ENCODE peak calls at places on chromosomes 16 and 17, in four cellular contexts. P is right atrium auricular region; C is CD4-positive, alpha-beta T cell; Y is choroid plexus epithelial cell. R is an unnamed sample.

GRCh38 chr17:7336240-7337175 is at the start of gene ACAP1:
- DNase-seq in P (no peak), C (peak; percentile 75), Y (no peak), R (no peak)

GRCh38 chr17:199195-199604 is 17.8 kb upstream of the DOC2B start:
- DNase-seq in P (no peak), C (no peak), Y (peak; percentile 40), R (no peak)

GRCh38 chr17:42900460-42901331 is at the start of gene G6PC1:
- DNase-seq in P (no peak), C (no peak), Y (no peak), R (no peak)

GRCh38 chr17:64459284-64459747 is 10.4 kb downstream of the MILR1 start:
- DNase-seq in P (no peak), C (no peak), Y (peak; percentile 83), R (peak; percentile 43)

GRCh38 chr17:36092228-36092627 is 2.3 kb upstream of the CCL3 start:
- DNase-seq in P (no peak), C (no peak), Y (no peak), R (no peak)

GRCh38 chr17:72588961-72589360 is 468.1 kb downstream of the SOX9 start:
- DNase-seq in P (no peak), C (no peak), Y (no peak), R (peak; percentile 92)

GRCh38 chr16:80931985-80932720 is 74.5 kb downstream of the CMC2 start:
- DNase-seq in P (peak; percentile 67), C (peak; percentile 4), Y (peak; percentile 74), R (no peak)

GRCh38 chr16:89507219-89507833 is 877 bp upstream of the SPG7 start:
- DNase-seq in P (no peak), C (peak; percentile 7), Y (no peak), R (no peak)

GRCh38 chr17:74749262-74750038 is 1.0 kb downstream of the NHERF1 start:
- DNase-seq in P (no peak), C (no peak), Y (no peak), R (no peak)

DNA sequence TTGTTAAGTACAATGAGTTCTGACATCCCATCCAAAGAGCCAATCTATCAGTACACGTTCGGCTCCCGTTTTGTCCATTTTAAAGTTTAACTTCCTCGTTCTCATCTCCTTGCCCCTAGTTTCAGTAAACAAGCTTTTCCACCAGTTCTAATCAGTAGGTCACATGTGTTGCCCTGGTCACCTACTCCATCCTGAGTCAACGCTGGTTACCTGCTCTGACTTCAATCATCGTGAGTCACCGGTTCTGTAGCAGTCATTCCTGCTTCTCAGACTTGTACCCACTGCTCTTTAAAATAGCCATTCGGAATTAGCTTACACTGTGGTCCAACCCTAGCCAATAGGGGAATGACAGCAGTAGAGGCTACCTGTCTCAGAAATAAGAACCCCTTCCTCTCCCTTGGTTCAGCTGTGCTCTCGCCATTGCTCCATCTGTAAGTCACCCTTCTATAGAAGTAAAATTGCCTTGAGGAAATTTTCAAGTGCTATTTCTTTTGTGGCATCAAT is 191.0 kb downstream of the CPPED1 start:
- DNase-seq in P (no peak), C (no peak), Y (no peak), R (peak; percentile 59)
- TF ChIP-seq CTCF in P (no peak), C (no peak), Y (no peak), R (no peak)

DNA sequence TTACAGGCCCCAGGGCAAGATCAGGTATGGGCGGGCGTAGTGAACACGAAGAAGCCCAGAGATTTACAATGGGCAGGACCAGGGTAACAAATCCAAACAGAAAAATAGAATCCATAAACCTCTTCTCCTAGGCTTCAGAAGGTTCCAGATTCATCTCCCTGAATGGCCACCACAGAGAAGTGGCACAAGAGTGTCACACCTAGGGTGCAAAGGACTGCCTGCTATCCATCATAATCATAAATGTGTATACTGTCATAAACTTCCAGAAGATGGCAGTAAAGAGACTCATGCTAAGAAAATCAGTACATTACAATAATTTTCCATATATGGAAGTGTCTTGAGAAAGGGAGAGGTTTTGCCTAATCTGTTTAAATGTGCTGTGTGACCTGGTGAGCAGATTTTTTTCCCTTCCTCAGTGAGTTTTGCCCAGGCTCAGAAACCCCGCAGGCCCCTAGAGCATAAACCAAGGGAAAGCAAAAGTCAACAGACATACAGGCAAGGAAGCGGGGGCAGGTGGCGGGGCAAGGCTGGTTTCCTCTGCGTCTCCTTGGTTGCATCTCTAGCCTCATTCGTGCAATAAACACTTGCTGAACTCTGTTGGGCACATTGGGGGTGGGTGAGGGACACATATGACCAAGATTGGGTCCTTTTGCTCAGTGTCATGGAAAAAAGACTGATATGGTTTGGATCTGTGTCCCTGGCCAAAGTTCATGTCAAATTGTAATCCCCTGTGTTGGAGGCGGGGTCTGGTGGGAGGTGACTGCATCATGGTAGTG is 92.0 kb upstream of the CDH5 start:
- DNase-seq in P (no peak), C (no peak), Y (peak; percentile 73), R (peak; percentile 51)
- TF ChIP-seq CTCF in P (no peak), C (peak; percentile 34), Y (no peak), R (peak; percentile 25)

DNA sequence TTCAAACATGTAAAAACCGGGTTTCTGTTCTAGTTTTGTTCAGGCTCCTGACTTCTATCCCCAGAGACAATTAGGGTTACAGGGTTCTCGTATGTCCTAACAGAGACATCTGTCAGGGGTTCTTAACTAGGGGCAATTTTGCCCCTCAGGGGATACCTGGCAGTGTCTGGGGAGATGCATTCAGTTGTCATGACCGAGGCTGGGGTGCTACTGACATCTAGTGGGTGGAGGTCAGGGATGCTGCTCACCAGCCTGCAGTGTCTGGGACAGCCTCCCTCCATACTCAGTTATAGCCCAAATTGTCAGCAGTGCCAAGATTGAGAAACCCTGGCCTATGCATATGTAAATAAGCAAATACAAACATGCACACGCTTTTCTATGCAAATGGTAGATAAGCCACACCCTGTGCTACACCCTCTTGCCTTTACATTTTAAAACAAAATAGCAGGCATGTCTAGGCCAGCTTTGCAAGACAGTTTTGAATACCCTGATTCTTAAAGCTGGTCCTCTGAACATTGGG is 37.4 kb downstream of the CLEC16A start:
- DNase-seq in P (no peak), C (peak; percentile 15), Y (no peak), R (peak; percentile 29)
- TF ChIP-seq CTCF in P (no peak), C (no peak), Y (peak; percentile 50), R (peak; percentile 12)

DNA sequence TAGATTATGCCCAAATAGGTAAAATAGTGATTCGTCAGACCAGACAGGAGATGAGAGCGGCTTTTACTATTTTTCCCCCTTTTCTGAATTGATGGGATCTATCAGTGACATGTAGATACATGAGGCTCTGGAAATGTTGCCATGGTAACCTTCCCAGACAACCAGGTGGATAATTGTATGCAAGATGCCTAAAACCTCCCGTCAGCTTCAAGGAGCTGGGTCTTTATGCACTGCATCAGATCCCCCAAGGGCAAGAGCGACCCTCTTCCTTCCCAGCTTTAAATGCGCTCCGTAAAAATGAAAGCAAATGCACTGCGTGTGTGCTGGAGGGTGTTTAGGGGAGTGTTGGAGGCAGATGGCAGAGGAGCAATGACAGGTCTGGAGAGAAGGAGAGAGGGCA is 461.9 kb upstream of the HSBP1 start:
- DNase-seq in P (no peak), C (no peak), Y (no peak), R (no peak)
- TF ChIP-seq CTCF in P (no peak), C (no peak), Y (no peak), R (no peak)

GRCh38 chr16:51821527-51821926 is 670.5 kb upstream of the SALL1 start:
- DNase-seq in P (no peak), C (no peak), Y (no peak), R (no peak)

GRCh38 chr16:51820176-51820575 is 669.1 kb upstream of the SALL1 start:
- DNase-seq in P (no peak), C (no peak), Y (no peak), R (no peak)

GRCh38 chr16:51816929-51817328 is 665.9 kb upstream of the SALL1 start:
- DNase-seq in P (no peak), C (no peak), Y (peak; percentile 25), R (peak; percentile 8)

GRCh38 chr16:51815527-51815926 is 664.5 kb upstream of the SALL1 start:
- DNase-seq in P (no peak), C (no peak), Y (no peak), R (no peak)

GRCh38 chr16:51818342-51818944 is 667.4 kb upstream of the SALL1 start:
- DNase-seq in P (no peak), C (no peak), Y (peak; percentile 83), R (peak; percentile 69)
- TF ChIP-seq CTCF in P (no peak), C (no peak), Y (peak; percentile 100), R (peak; percentile 77)